ENCODE peak calls at places on chromosomes 11 and 22, in five cellular contexts. One of them, this sample, is unnamed.

GRCh38 chr11:123261345-123262106 is 66.5 kb upstream of the CLMP start:
- DNase-seq in AG10803: peak; percentile 62
- DNase-seq in astrocyte of the spinal cord: peak; percentile 76
- DNase-seq in choroid plexus epithelial cell: peak; percentile 81
- DNase-seq in right lobe of liver: peak; percentile 82
- DNase-seq in this sample: peak; percentile 69

GRCh38 chr11:110565690-110566336 is 136.1 kb downstream of the FDX1 start:
- DNase-seq in AG10803: no peak
- DNase-seq in choroid plexus epithelial cell: no peak
- DNase-seq in right lobe of liver: no peak
- DNase-seq in astrocyte of the spinal cord: no peak
- DNase-seq in this sample: no peak

GRCh38 chr22:43467171-43467570 is 55.4 kb downstream of the MPPED1 start:
- DNase-seq in choroid plexus epithelial cell: peak; percentile 7
- DNase-seq in AG10803: no peak
- DNase-seq in astrocyte of the spinal cord: no peak
- DNase-seq in right lobe of liver: no peak
- DNase-seq in this sample: no peak

GRCh38 chr22:18076060-18076497 is 1.7 kb upstream of the PEX26 start:
- DNase-seq in choroid plexus epithelial cell: peak; percentile 95
- DNase-seq in right lobe of liver: peak; percentile 62
- DNase-seq in astrocyte of the spinal cord: peak; percentile 90
- DNase-seq in AG10803: peak; percentile 91
- DNase-seq in this sample: peak; percentile 93

GRCh38 chr11:23540101-23540561 is 679.9 kb upstream of the CCDC179 start:
- DNase-seq in right lobe of liver: no peak
- DNase-seq in AG10803: peak; percentile 41
- DNase-seq in choroid plexus epithelial cell: peak; percentile 68
- DNase-seq in astrocyte of the spinal cord: peak; percentile 46
- DNase-seq in this sample: peak; percentile 34

GRCh38 chr11:35302388-35302787 is 117.0 kb downstream of the SLC1A2 start:
- DNase-seq in right lobe of liver: no peak
- DNase-seq in AG10803: no peak
- DNase-seq in astrocyte of the spinal cord: no peak
- DNase-seq in choroid plexus epithelial cell: no peak
- DNase-seq in this sample: no peak

GRCh38 chr11:120305286-120305685 is 19.8 kb upstream of the TLCD5 start:
- DNase-seq in AG10803: no peak
- DNase-seq in right lobe of liver: no peak
- DNase-seq in astrocyte of the spinal cord: no peak
- DNase-seq in choroid plexus epithelial cell: no peak
- DNase-seq in this sample: no peak

GRCh38 chr11:118057424-118058145 is 19.3 kb upstream of the TMPRSS4 start:
- DNase-seq in AG10803: no peak
- DNase-seq in right lobe of liver: no peak
- DNase-seq in astrocyte of the spinal cord: no peak
- DNase-seq in choroid plexus epithelial cell: no peak
- DNase-seq in this sample: no peak

GRCh38 chr22:32539631-32540449 is 65.2 kb downstream of the FBXO7 start:
- DNase-seq in astrocyte of the spinal cord: no peak
- DNase-seq in right lobe of liver: peak; percentile 70
- DNase-seq in AG10803: no peak
- DNase-seq in choroid plexus epithelial cell: no peak
- DNase-seq in this sample: peak; percentile 82

GRCh38 chr11:111700186-111700585 is 66.0 kb downstream of the PPP2R1B start:
- DNase-seq in AG10803: no peak
- DNase-seq in astrocyte of the spinal cord: no peak
- DNase-seq in right lobe of liver: no peak
- DNase-seq in choroid plexus epithelial cell: no peak
- DNase-seq in this sample: no peak

GRCh38 chr11:124890701-124891389 is 6.8 kb downstream of the ROBO4 start:
- DNase-seq in choroid plexus epithelial cell: no peak
- DNase-seq in right lobe of liver: no peak
- DNase-seq in astrocyte of the spinal cord: no peak
- DNase-seq in AG10803: no peak
- DNase-seq in this sample: no peak

GRCh38 chr22:22857607-22858558 is 29.7 kb upstream of the IGLL5 start:
- DNase-seq in right lobe of liver: no peak
- DNase-seq in choroid plexus epithelial cell: no peak
- DNase-seq in AG10803: no peak
- DNase-seq in astrocyte of the spinal cord: no peak
- DNase-seq in this sample: no peak

GRCh38 chr11:41779401-41779960 is 320.0 kb upstream of the LRRC4C start:
- DNase-seq in AG10803: no peak
- DNase-seq in right lobe of liver: no peak
- DNase-seq in choroid plexus epithelial cell: no peak
- DNase-seq in astrocyte of the spinal cord: no peak
- DNase-seq in this sample: no peak

GRCh38 chr11:1502168-1502955 is 15.8 kb upstream of the MOB2 start:
- DNase-seq in AG10803: no peak
- DNase-seq in choroid plexus epithelial cell: no peak
- DNase-seq in astrocyte of the spinal cord: no peak
- DNase-seq in right lobe of liver: peak; percentile 11
- DNase-seq in this sample: no peak

GRCh38 chr22:30010789-30011405 is 69.4 kb upstream of the HORMAD2 start:
- DNase-seq in right lobe of liver: no peak
- DNase-seq in astrocyte of the spinal cord: no peak
- DNase-seq in choroid plexus epithelial cell: no peak
- DNase-seq in AG10803: no peak
- DNase-seq in this sample: peak; percentile 23

GRCh38 chr11:33868646-33869461 is 23.0 kb downstream of the LMO2 start:
- DNase-seq in AG10803: no peak
- DNase-seq in choroid plexus epithelial cell: no peak
- DNase-seq in astrocyte of the spinal cord: no peak
- DNase-seq in right lobe of liver: peak; percentile 42
- DNase-seq in this sample: no peak

GRCh38 chr11:112949781-112950575 is 11.2 kb upstream of the NCAM1 start:
- DNase-seq in astrocyte of the spinal cord: no peak
- DNase-seq in AG10803: no peak
- DNase-seq in right lobe of liver: no peak
- DNase-seq in choroid plexus epithelial cell: no peak
- DNase-seq in this sample: no peak

GRCh38 chr11:27718853-27719574 is 18.8 kb upstream of the BDNF start:
- DNase-seq in AG10803: peak; percentile 66
- DNase-seq in astrocyte of the spinal cord: peak; percentile 72
- DNase-seq in right lobe of liver: peak; percentile 19
- DNase-seq in choroid plexus epithelial cell: peak; percentile 57
- DNase-seq in this sample: peak; percentile 59

GRCh38 chr11:88357323-88358039 is 19.9 kb upstream of the CTSC start:
- DNase-seq in AG10803: peak; percentile 15
- DNase-seq in choroid plexus epithelial cell: peak; percentile 79
- DNase-seq in right lobe of liver: no peak
- DNase-seq in astrocyte of the spinal cord: peak; percentile 44
- DNase-seq in this sample: peak; percentile 72

GRCh38 chr22:42974223-42974622 is 40.7 kb downstream of the PACSIN2 start:
- DNase-seq in astrocyte of the spinal cord: no peak
- DNase-seq in AG10803: no peak
- DNase-seq in right lobe of liver: no peak
- DNase-seq in choroid plexus epithelial cell: no peak
- DNase-seq in this sample: no peak

GRCh38 chr11:113176971-113177370 is 137.4 kb upstream of the TTC12 start:
- DNase-seq in right lobe of liver: no peak
- DNase-seq in choroid plexus epithelial cell: peak; percentile 89
- DNase-seq in AG10803: peak; percentile 89
- DNase-seq in astrocyte of the spinal cord: peak; percentile 82
- DNase-seq in this sample: peak; percentile 96

GRCh38 chr11:11022126-11022730 is 164.4 kb upstream of the ZBED5 start:
- DNase-seq in AG10803: peak; percentile 21
- DNase-seq in choroid plexus epithelial cell: peak; percentile 57
- DNase-seq in right lobe of liver: no peak
- DNase-seq in astrocyte of the spinal cord: peak; percentile 29
- DNase-seq in this sample: peak; percentile 34

GRCh38 chr11:126669416-126669815 is 313.9 kb downstream of the ST3GAL4 start:
- DNase-seq in right lobe of liver: no peak
- DNase-seq in AG10803: peak; percentile 69
- DNase-seq in astrocyte of the spinal cord: peak; percentile 37
- DNase-seq in choroid plexus epithelial cell: no peak
- DNase-seq in this sample: no peak

GRCh38 chr22:44658371-44658953 is 43.5 kb upstream of the PRR5 start:
- DNase-seq in AG10803: peak; percentile 94
- DNase-seq in right lobe of liver: peak; percentile 52
- DNase-seq in choroid plexus epithelial cell: peak; percentile 90
- DNase-seq in astrocyte of the spinal cord: peak; percentile 79
- DNase-seq in this sample: peak; percentile 69

GRCh38 chr11:413120-414081 is 1.4 kb downstream of the SIGIRR start:
- DNase-seq in AG10803: no peak
- DNase-seq in choroid plexus epithelial cell: no peak
- DNase-seq in right lobe of liver: no peak
- DNase-seq in astrocyte of the spinal cord: no peak
- DNase-seq in this sample: no peak
- H3K4me3 ChIP-seq in AG10803: no peak overlapping the region
- H3K4me3 ChIP-seq in choroid plexus epithelial cell: no peak overlapping the region
- H3K4me3 ChIP-seq in right lobe of liver: no peak overlapping the region
- H3K4me3 ChIP-seq in astrocyte of the spinal cord: no peak overlapping the region
- H3K4me3 ChIP-seq in this sample: no peak overlapping the region

DNA sequence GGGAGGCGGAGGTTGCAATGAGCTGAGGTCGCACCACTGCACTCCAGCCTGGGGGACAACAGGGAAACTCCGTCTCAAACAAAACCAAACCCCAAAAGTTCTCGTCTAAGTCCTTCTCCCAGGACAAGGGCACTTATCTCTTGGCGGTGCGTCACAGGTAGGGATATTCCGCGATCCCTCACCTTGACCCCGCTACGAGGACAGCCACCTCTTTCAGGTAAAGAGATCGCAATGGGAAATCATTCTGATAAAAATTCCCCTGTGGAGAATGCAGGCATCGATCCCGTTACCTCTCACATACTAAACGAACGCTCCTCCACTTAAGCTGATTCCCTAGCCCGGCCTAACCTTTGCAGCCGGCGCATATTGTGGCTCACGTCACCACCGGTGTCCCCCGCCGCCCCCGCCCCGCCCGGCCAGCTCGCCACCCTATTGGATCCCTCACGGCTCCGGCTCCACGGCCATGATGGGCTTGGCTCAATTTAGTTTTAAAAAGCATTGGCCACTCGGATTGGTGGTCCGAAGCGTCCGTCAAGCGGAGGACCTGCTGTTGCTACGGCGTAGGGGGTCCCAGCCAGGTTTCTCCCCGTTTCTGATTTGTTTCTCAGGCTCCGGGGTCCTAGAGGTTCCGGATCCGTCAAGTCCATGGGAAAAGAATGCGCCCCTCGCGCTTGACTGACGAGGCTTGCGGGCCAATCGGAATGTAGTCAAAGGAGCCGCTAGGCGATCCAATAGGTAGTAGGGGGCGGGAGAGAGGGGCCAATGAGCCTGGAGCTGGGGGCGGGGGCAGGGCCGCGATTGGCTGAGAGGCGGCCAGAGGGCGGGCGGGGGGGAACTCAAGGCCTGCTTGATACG is 439 bp upstream of the PPP6R3 start:
- DNase-seq in right lobe of liver: peak; percentile 96
- DNase-seq in AG10803: peak; percentile 98
- DNase-seq in choroid plexus epithelial cell: peak; percentile 100
- DNase-seq in astrocyte of the spinal cord: peak; percentile 100
- DNase-seq in this sample: peak; percentile 100
- TF ChIP-seq CTCF in right lobe of liver: no peak
- TF ChIP-seq CTCF in AG10803: no peak
- TF ChIP-seq CTCF in choroid plexus epithelial cell: no peak
- TF ChIP-seq CTCF in astrocyte of the spinal cord: no peak
- TF ChIP-seq CTCF in this sample: no peak

GRCh38 chr22:48575567-48576332 is 1251.9 kb downstream of the BRD1 start:
- DNase-seq in right lobe of liver: no peak
- DNase-seq in choroid plexus epithelial cell: no peak
- DNase-seq in astrocyte of the spinal cord: no peak
- DNase-seq in AG10803: no peak
- DNase-seq in this sample: no peak

GRCh38 chr22:48577014-48577690 is 1250.5 kb downstream of the BRD1 start:
- DNase-seq in astrocyte of the spinal cord: no peak
- DNase-seq in choroid plexus epithelial cell: no peak
- DNase-seq in AG10803: no peak
- DNase-seq in right lobe of liver: no peak
- DNase-seq in this sample: no peak

GRCh38 chr22:48577691-48578090 is 1250.0 kb downstream of the BRD1 start:
- DNase-seq in astrocyte of the spinal cord: no peak
- DNase-seq in choroid plexus epithelial cell: no peak
- DNase-seq in AG10803: no peak
- DNase-seq in right lobe of liver: no peak
- DNase-seq in this sample: no peak

GRCh38 chr22:48574776-48575566 is 1252.7 kb downstream of the BRD1 start:
- DNase-seq in astrocyte of the spinal cord: no peak
- DNase-seq in choroid plexus epithelial cell: peak; percentile 5
- DNase-seq in AG10803: peak; percentile 49
- DNase-seq in right lobe of liver: no peak
- DNase-seq in this sample: no peak

GRCh38 chr22:48576333-48577013 is 1251.2 kb downstream of the BRD1 start:
- DNase-seq in right lobe of liver: no peak
- DNase-seq in astrocyte of the spinal cord: no peak
- DNase-seq in choroid plexus epithelial cell: no peak
- DNase-seq in AG10803: peak; percentile 25
- DNase-seq in this sample: no peak
- H3K4me3 ChIP-seq in right lobe of liver: no peak overlapping the region
- H3K4me3 ChIP-seq in astrocyte of the spinal cord: no peak overlapping the region
- H3K4me3 ChIP-seq in choroid plexus epithelial cell: no peak overlapping the region
- H3K4me3 ChIP-seq in AG10803: peak overlapping the region; percentile 30
- H3K4me3 ChIP-seq in this sample: no peak overlapping the region

GRCh38 chr11:71251159-71251721 is 1.1 kb downstream of the SHANK2 start:
- DNase-seq in choroid plexus epithelial cell: no peak
- DNase-seq in astrocyte of the spinal cord: no peak
- DNase-seq in right lobe of liver: no peak
- DNase-seq in AG10803: no peak
- DNase-seq in this sample: no peak

GRCh38 chr11:71252782-71253730 is 679 bp upstream of the SHANK2 start:
- DNase-seq in right lobe of liver: peak; percentile 65
- DNase-seq in astrocyte of the spinal cord: peak; percentile 55
- DNase-seq in AG10803: peak; percentile 63
- DNase-seq in choroid plexus epithelial cell: peak; percentile 49
- DNase-seq in this sample: peak; percentile 59

GRCh38 chr11:71250512-71251158 is 1.7 kb downstream of the SHANK2 start:
- DNase-seq in right lobe of liver: no peak
- DNase-seq in AG10803: no peak
- DNase-seq in choroid plexus epithelial cell: no peak
- DNase-seq in astrocyte of the spinal cord: no peak
- DNase-seq in this sample: no peak

GRCh38 chr11:71252434-71252781 is at the start of gene SHANK2:
- DNase-seq in AG10803: no peak
- DNase-seq in choroid plexus epithelial cell: no peak
- DNase-seq in right lobe of liver: peak; percentile 50
- DNase-seq in astrocyte of the spinal cord: no peak
- DNase-seq in this sample: no peak

DNA sequence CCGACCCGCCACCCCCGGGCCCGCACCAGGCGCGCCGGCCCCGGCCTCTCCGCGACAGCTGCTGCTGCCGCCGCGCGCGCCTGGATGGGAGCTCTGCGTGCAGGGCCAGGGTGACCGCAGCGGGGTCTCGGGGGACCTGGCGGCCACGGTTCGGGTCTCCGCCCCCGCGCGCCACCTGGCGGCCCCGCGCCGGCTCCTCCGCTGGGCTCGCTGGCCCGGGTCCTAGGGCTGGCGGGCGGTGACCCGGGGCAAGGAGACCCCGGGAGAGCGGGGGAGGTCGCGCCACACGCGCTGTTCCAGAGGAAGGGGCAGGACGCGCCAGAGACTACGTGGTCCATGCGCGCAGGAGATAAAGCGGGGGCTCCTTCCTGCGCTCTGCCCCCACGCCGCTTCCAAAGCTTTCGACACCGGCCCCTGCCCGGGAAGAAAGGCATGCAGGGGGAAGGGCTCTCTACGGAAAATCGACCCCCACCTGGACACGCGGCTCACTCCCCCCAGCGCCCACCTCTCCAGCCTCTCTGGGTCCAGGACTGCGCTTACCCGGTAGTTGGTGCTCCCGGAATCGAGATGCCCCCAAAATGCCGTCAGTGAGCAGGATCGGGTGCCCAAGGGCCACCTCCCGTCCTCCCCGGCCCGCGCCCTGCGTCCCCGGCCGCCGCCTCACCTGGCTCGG is 480 bp downstream of the SHANK2 start:
- DNase-seq in astrocyte of the spinal cord: no peak
- DNase-seq in right lobe of liver: peak; percentile 61
- DNase-seq in AG10803: no peak
- DNase-seq in choroid plexus epithelial cell: no peak
- DNase-seq in this sample: no peak
- TF ChIP-seq CTCF in astrocyte of the spinal cord: peak; percentile 37
- TF ChIP-seq CTCF in right lobe of liver: peak; percentile 47
- TF ChIP-seq CTCF in AG10803: no peak
- TF ChIP-seq CTCF in choroid plexus epithelial cell: no peak
- TF ChIP-seq CTCF in this sample: peak; percentile 34

This sample was measured in fibroblast of villous mesenchyme.